ENCODE peak calls at places on chromosomes 13 and 19, in eight cellular contexts. J, Q, S, L, V, X, R and A are unnamed samples.

GRCh38 chr13:86986448-86986847 is 684.7 kb upstream of the SLITRK5 start:
- DNase-seq in R (no peak), X (no peak), S (peak), V (no peak), L (no peak), J (no peak), Q (no peak), A (no peak)

GRCh38 chr19:15869109-15869555 is 28.7 kb downstream of the CYP4F2 start:
- DNase-seq in R (no peak), Q (peak), S (peak), X (peak), L (no peak), J (no peak), V (peak), A (peak)

GRCh38 chr13:73338389-73338788 is 279.6 kb downstream of the KLF5 start:
- DNase-seq in L (no peak), R (no peak), J (no peak), S (no peak), Q (no peak), X (no peak), V (no peak), A (no peak)

GRCh38 chr13:74134777-74135305 is 637 bp upstream of the KLF12 start:
- DNase-seq in S (peak), Q (no peak), X (peak), L (no peak), V (peak), J (peak), R (peak), A (peak)

GRCh38 chr19:41533691-41534090 is 42.3 kb upstream of the CEACAM21 start:
- DNase-seq in L (no peak), J (no peak), V (no peak), S (no peak), R (no peak), X (no peak), Q (no peak), A (no peak)

GRCh38 chr19:4329858-4330257 is 8.8 kb downstream of the STAP2 start:
- DNase-seq in R (no peak), V (no peak), J (no peak), L (no peak), Q (no peak), S (no peak), X (no peak), A (no peak)

GRCh38 chr13:27182844-27183497 is 11.4 kb upstream of the USP12 start:
- DNase-seq in V (no peak), X (no peak), R (no peak), Q (no peak), L (peak), S (no peak), J (no peak), A (no peak)

GRCh38 chr13:36377822-36378480 is 31.8 kb upstream of the SPART start:
- DNase-seq in R (no peak), Q (no peak), X (no peak), S (peak), L (peak), V (no peak), J (no peak), A (no peak)

GRCh38 chr13:33799950-33800592 is 17.9 kb upstream of the RFC3 start:
- DNase-seq in R (no peak), J (no peak), V (no peak), L (no peak), Q (peak), S (peak), X (no peak), A (no peak)

GRCh38 chr13:27023385-27023784 is 148.2 kb downstream of the USP12 start:
- DNase-seq in L (no peak), R (no peak), Q (no peak), S (no peak), J (no peak), X (no peak), V (no peak), A (no peak)

GRCh38 chr13:78192721-78193120 is 274.1 kb upstream of the EDNRB start:
- DNase-seq in S (no peak), R (no peak), Q (no peak), X (no peak), L (peak), V (no peak), J (no peak), A (no peak)

GRCh38 chr19:29285187-29285687 is 72.3 kb upstream of the UQCRFS1 start:
- DNase-seq in S (no peak), V (no peak), J (no peak), L (no peak), X (no peak), R (no peak), Q (no peak), A (no peak)

GRCh38 chr19:16217671-16218464 is 20.2 kb downstream of the AP1M1 start:
- DNase-seq in L (no peak), J (no peak), R (no peak), S (no peak), Q (no peak), X (no peak), V (no peak), A (no peak)

GRCh38 chr13:91797567-91797966 is 399.1 kb downstream of the GPC5 start:
- DNase-seq in V (no peak), R (no peak), Q (no peak), S (no peak), L (no peak), J (no peak), X (no peak), A (no peak)

GRCh38 chr13:99614465-99614885 is 113.2 kb downstream of the TM9SF2 start:
- DNase-seq in J (no peak), L (no peak), X (no peak), S (no peak), Q (peak), R (no peak), V (peak), A (peak)

GRCh38 chr19:13215572-13216380 is 65.6 kb downstream of the IER2 start:
- DNase-seq in R (no peak), L (no peak), J (no peak), S (no peak), X (peak), V (no peak), Q (no peak), A (no peak)

GRCh38 chr13:79782541-79783216 is 301.7 kb downstream of the NDFIP2 start:
- DNase-seq in J (peak), L (no peak), X (no peak), V (peak), S (peak), R (peak), Q (peak), A (peak)

GRCh38 chr19:19488041-19488874 is 27.1 kb downstream of the TSSK6 start:
- DNase-seq in Q (no peak), R (no peak), X (no peak), V (peak), L (no peak), S (peak), J (no peak), A (no peak)

GRCh38 chr13:27404680-27405079 is 19.7 kb upstream of the GTF3A start:
- DNase-seq in L (no peak), J (no peak), V (no peak), Q (no peak), S (no peak), X (no peak), R (no peak), A (no peak)

GRCh38 chr13:106859505-106859904 is 291.6 kb upstream of the ARGLU1 start:
- DNase-seq in Q (no peak), L (no peak), J (no peak), V (no peak), S (no peak), X (no peak), R (no peak), A (no peak)